ENCODE peak calls at places on chromosomes 16 and 17, in seven cellular contexts. Q is IMR-90, N is bronchial epithelial cell, O is A549, F is colonic mucosa, Z is progenitor cell of endocrine pancreas, B is right atrium auricular region. R is an unnamed sample.

GRCh38 chr17:4087911-4088693 is 54.7 kb downstream of the ZZEF1 start:
- DNase-seq in F (no peak), Q (peak; percentile 68), N (peak; percentile 25), O (no peak), B (no peak), Z (no peak), R (no peak)

GRCh38 chr17:1074886-1075665 is 78.1 kb downstream of the TIMM22 start:
- DNase-seq in Q (no peak), F (no peak), O (no peak), Z (no peak), B (no peak), N (no peak), R (peak; percentile 48)

GRCh38 chr17:57810740-57811632 is 38.9 kb downstream of the MRPS23 start:
- DNase-seq in F (peak; percentile 20), Z (no peak), Q (peak; percentile 4), N (peak; percentile 23), B (no peak), O (no peak), R (no peak)

GRCh38 chr17:15973016-15973415 is 26.5 kb downstream of the ZSWIM7 start:
- DNase-seq in O (no peak), Q (no peak), N (no peak), Z (no peak), F (no peak), B (no peak), R (no peak)

GRCh38 chr17:17354560-17355357 is 51.6 kb downstream of the NT5M start:
- DNase-seq in Q (peak; percentile 60), O (peak; percentile 78), N (peak; percentile 49), B (peak; percentile 79), Z (peak; percentile 77), F (peak; percentile 62), R (peak; percentile 87)

GRCh38 chr17:45149669-45150603 is 1.7 kb downstream of the HEXIM1 start:
- DNase-seq in F (peak; percentile 78), B (peak; percentile 86), N (no peak), Q (peak; percentile 51), O (peak; percentile 72), Z (no peak), R (no peak)

GRCh38 chr17:19309701-19310100 is 52.8 kb downstream of the B9D1 start:
- DNase-seq in O (no peak), B (no peak), Z (no peak), N (no peak), F (no peak), Q (no peak), R (no peak)

GRCh38 chr17:46191332-46192210 is 1.7 kb downstream of the KANSL1 start:
- DNase-seq in Z (no peak), O (peak; percentile 64), Q (no peak), F (peak; percentile 75), B (no peak), N (peak; percentile 22), R (no peak)

GRCh38 chr17:74408262-74408661 is 23.6 kb upstream of the GPRC5C start:
- DNase-seq in F (no peak), Z (no peak), Q (no peak), B (no peak), N (peak; percentile 15), O (peak; percentile 78), R (no peak)

GRCh38 chr16:51941412-51941811 is 605.5 kb downstream of the TOX3 start:
- DNase-seq in F (no peak), Q (no peak), Z (no peak), O (no peak), B (no peak), N (no peak), R (no peak)
- TF ChIP-seq CTCF in F (no peak), Q (no peak), Z (no peak), O (no peak), B (no peak), N (no peak), R (no peak)

DNA sequence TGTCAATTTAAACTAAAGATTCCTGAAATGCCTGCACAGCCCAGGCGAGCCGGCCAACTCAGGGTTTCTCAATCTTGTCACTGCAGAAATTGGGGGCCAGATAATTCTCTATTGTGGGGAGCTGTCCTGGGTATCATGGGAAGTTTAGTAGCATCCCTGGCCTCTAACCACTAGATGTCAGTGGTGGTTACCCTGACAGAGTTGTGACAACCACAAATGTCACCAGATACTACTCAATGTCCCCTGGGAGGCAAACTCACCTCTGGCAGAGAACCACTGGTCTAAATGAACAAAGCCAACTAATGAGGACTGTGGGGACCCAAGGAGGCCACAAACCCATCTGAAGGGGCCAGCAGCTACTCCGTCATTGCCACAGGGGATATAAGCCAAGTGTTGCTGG is 90.9 kb downstream of the MYH11 start:
- DNase-seq in O (peak; percentile 58), N (peak; percentile 33), F (peak; percentile 27), Q (peak; percentile 39), B (no peak), Z (no peak), R (peak; percentile 41)
- TF ChIP-seq CTCF in O (peak; percentile 78), N (peak; percentile 72), F (peak; percentile 58), Q (peak; percentile 71), B (peak; percentile 46), Z (peak; percentile 66), R (peak; percentile 60)

GRCh38 chr16:67668495-67669157 is 2.0 kb downstream of the C16orf86 start:
- DNase-seq in N (no peak), Q (no peak), Z (no peak), B (no peak), O (no peak), F (no peak), R (no peak)
- TF ChIP-seq CTCF in N (peak; percentile 23), Q (no peak), Z (no peak), B (no peak), O (no peak), F (no peak), R (no peak)

GRCh38 chr16:2339521-2340484 is 725 bp downstream of the ABCA3 start:
- DNase-seq in N (no peak), O (peak; percentile 58), B (no peak), F (peak; percentile 62), Z (peak; percentile 39), Q (no peak), R (no peak)
- TF ChIP-seq CTCF in N (peak; percentile 14), O (no peak), B (no peak), F (no peak), Z (no peak), Q (no peak), R (no peak)

GRCh38 chr16:30370444-30371247 is at the start of gene TBC1D10B:
- DNase-seq in Q (peak; percentile 100), B (peak; percentile 100), Z (peak; percentile 98), N (peak; percentile 100), O (peak; percentile 100), F (peak; percentile 100), R (peak; percentile 91)
- TF ChIP-seq CTCF in Q (peak; percentile 31), B (no peak), Z (no peak), N (peak; percentile 41), O (no peak), F (peak; percentile 14), R (peak; percentile 17)

GRCh38 chr16:30977502-30977901 is 7.5 kb upstream of the HSD3B7 start:
- DNase-seq in Z (no peak), Q (no peak), B (no peak), O (peak; percentile 52), F (no peak), N (no peak), R (no peak)
- TF ChIP-seq CTCF in Z (peak; percentile 28), Q (peak; percentile 32), B (no peak), O (peak; percentile 14), F (no peak), N (peak; percentile 26), R (peak; percentile 25)

GRCh38 chr16:87060026-87060986 is 256.9 kb downstream of the C16orf95 start:
- DNase-seq in N (no peak), Z (no peak), B (peak; percentile 70), O (peak; percentile 16), F (no peak), Q (peak; percentile 73), R (no peak)
- TF ChIP-seq CTCF in N (no peak), Z (no peak), B (no peak), O (no peak), F (no peak), Q (peak; percentile 54), R (no peak)

DNA sequence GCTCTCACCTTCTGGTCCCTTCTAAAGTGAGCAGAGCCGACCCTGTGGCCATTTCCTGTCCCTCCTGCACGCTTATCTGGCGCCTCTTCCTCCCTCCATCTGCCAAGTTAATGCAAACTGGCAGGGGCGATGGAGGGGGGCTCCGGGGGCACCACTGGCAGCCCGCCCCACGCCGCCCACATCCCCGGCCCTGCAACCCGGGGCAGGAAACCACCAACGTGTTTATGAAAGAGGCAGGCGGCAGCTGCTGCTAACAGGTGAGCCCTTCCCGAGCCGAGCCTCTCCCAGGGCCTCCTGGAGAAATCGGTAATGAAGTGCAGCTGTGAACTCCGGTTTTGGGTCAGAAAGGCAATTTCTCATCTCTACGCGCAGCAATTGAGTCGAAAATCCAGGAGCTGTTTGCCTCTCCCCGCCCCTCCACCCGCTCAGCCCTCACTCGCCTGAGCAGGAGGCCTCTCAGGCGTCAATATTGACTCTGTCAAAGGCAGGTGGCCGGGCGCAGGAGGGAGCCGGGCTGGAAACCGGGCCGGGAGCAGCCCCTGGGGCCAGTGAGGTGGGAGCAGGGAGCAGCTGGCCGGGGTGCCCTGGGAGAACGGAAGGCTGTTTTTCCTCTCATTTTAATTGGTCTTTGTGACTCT is 164.4 kb upstream of the GSE1 start:
- DNase-seq in O (no peak), F (peak; percentile 85), Q (no peak), B (no peak), N (no peak), Z (peak; percentile 80), R (no peak)
- TF ChIP-seq CTCF in O (no peak), F (no peak), Q (no peak), B (no peak), N (no peak), Z (no peak), R (no peak)

R was measured in D721Med.